ENCODE peak calls at places on chromosomes 3 and 15, in ten cellular contexts. G is dermis blood vessel endothelial cell; K is activated T-helper 9 cell treated with anti-CD3 and anti-CD28 coated beads, Interleukin-2, amount 50 U/mL, for 16 hours; M is head of caudate nucleus; E is AG08396; U is HTR-8/SVneo; P is NCI-H1092 treated with DMSO at 0.1 percent for 48 hours; C is GM12891; D is retina; A is hypothalamus. I is an unnamed sample.

GRCh38 chr3:49952924-49953323 is 13.0 kb downstream of the RBM6 start:
- DNase-seq in M (no peak), C (no peak), G (no peak), U (no peak), A (no peak), K (no peak), E (no peak), P (no peak), D (no peak), I (no peak)

GRCh38 chr15:42921049-42921731 is 612 bp upstream of the TTBK2 start:
- DNase-seq in E (peak), A (no peak), P (peak), U (no peak), C (no peak), M (peak), D (no peak), G (peak), K (peak), I (no peak)

GRCh38 chr15:71600237-71600636 is 210.1 kb upstream of the NR2E3 start:
- DNase-seq in M (no peak), K (no peak), U (no peak), C (no peak), A (no peak), D (no peak), G (no peak), P (no peak), E (no peak), I (no peak)

GRCh38 chr3:17491601-17492000 is 250.8 kb downstream of the TBC1D5 start:
- DNase-seq in M (no peak), C (no peak), E (no peak), G (peak), P (no peak), D (no peak), A (no peak), U (no peak), K (no peak), I (no peak)

GRCh38 chr15:91168457-91168856 is 68.4 kb downstream of the SV2B start:
- DNase-seq in A (no peak), E (no peak), M (no peak), K (no peak), U (no peak), C (no peak), D (no peak), P (no peak), G (no peak), I (no peak)

GRCh38 chr3:142929109-142929508 is 34.4 kb downstream of the PAQR9 start:
- DNase-seq in E (no peak), A (no peak), D (no peak), U (peak), K (peak), P (no peak), M (no peak), G (peak), C (no peak), I (no peak)

GRCh38 chr3:36894924-36895323 is 49.9 kb downstream of the TRANK1 start:
- DNase-seq in U (no peak), A (no peak), D (no peak), C (no peak), P (no peak), E (no peak), G (no peak), M (no peak), K (no peak), I (no peak)

GRCh38 chr3:182979103-182979697 is 1.1 kb downstream of the DCUN1D1 start:
- DNase-seq in G (peak), U (no peak), K (no peak), D (no peak), M (no peak), A (no peak), P (peak), E (no peak), C (no peak), I (no peak)

GRCh38 chr3:47385007-47385406 is 4.2 kb downstream of the PTPN23 start:
- DNase-seq in M (no peak), C (no peak), G (no peak), U (no peak), D (no peak), P (no peak), K (no peak), A (no peak), E (no peak), I (no peak)

GRCh38 chr3:112987710-112988334 is 3.0 kb upstream of the GTPBP8 start:
- DNase-seq in D (no peak), C (no peak), G (no peak), A (no peak), U (no peak), M (no peak), E (no peak), P (no peak), K (no peak), I (no peak)

GRCh38 chr3:123799544-123800351 is 84.4 kb downstream of the MYLK start:
- DNase-seq in A (no peak), C (no peak), K (no peak), E (peak), M (no peak), D (peak), U (no peak), G (peak), P (no peak), I (peak)

GRCh38 chr3:56899851-56900250 is 98.1 kb upstream of the ARHGEF3 start:
- DNase-seq in A (no peak), G (peak), K (no peak), D (no peak), C (no peak), P (no peak), M (no peak), U (no peak), E (no peak), I (no peak)

GRCh38 chr15:36882487-36883108 is 217.8 kb downstream of the MEIS2 start:
- DNase-seq in K (no peak), A (no peak), M (peak), C (no peak), P (no peak), U (no peak), E (no peak), D (peak), G (no peak), I (no peak)

GRCh38 chr15:85924088-85924487 is 129.4 kb upstream of the KLHL25 start:
- DNase-seq in P (no peak), K (no peak), C (no peak), U (no peak), M (no peak), A (no peak), E (no peak), G (no peak), D (no peak), I (no peak)

GRCh38 chr3:37072892-37073291 is 79.6 kb downstream of the MLH1 start:
- DNase-seq in K (no peak), G (peak), D (no peak), C (no peak), U (no peak), A (no peak), M (no peak), E (peak), P (no peak), I (peak)

GRCh38 chr15:39392469-39393047 is 188.3 kb upstream of the THBS1 start:
- DNase-seq in P (no peak), G (peak), M (no peak), C (no peak), K (no peak), U (no peak), D (no peak), A (no peak), E (no peak), I (no peak)

GRCh38 chr3:126004692-126005091 is 35.7 kb downstream of the ROPN1B start:
- DNase-seq in G (no peak), K (no peak), U (no peak), A (no peak), E (no peak), M (no peak), D (no peak), P (no peak), C (no peak), I (no peak)

GRCh38 chr3:17505856-17506255 is 236.6 kb downstream of the TBC1D5 start:
- DNase-seq in P (no peak), E (peak), D (no peak), M (no peak), G (peak), C (no peak), K (no peak), A (no peak), U (peak), I (no peak)

GRCh38 chr15:23912191-23912590 is 225.1 kb upstream of the NDN start:
- DNase-seq in C (no peak), P (no peak), E (no peak), U (no peak), G (no peak), D (peak), A (no peak), M (peak), K (no peak), I (no peak)

GRCh38 chr15:73982251-73982962 is 9.7 kb downstream of the STOML1 start:
- DNase-seq in G (peak), A (peak), P (no peak), E (peak), D (peak), U (peak), M (peak), K (no peak), C (no peak), I (peak)

GRCh38 chr15:71440479-71441071 is 325.3 kb downstream of the THSD4 start:
- DNase-seq in G (peak), C (no peak), P (peak), E (peak), A (no peak), U (peak), D (peak), M (no peak), K (no peak), I (peak)